ENCODE peak calls at places on chromosomes 11 and 22, in seven cellular contexts. G is IMR-90, W is H1, R is HepG2, F is K562, H is GM12878, P is SK-N-SH. D is an unnamed sample.
A peak's percentile ranks its signal among the peaks of the same experiment; 100 is the strongest.

GRCh38 chr11:62574363-62575057 is 819 bp upstream of the EEF1G start:
- DNase-seq in G (peak; percentile 29), W (no peak), R (no peak), F (peak; percentile 40), H (no peak), P (peak; percentile 67), D (no peak)

GRCh38 chr11:132719684-132720083 is 812.6 kb downstream of the OPCML start:
- DNase-seq in G (no peak), W (no peak), R (no peak), F (no peak), H (no peak), P (no peak), D (no peak)

GRCh38 chr11:102727890-102728289 is 3.1 kb upstream of the MMP8 start:
- DNase-seq in G (peak; percentile 96), W (no peak), R (no peak), F (no peak), H (no peak), P (no peak), D (no peak)

GRCh38 chr11:62129610-62130497 is 6.0 kb downstream of the INCENP start:
- DNase-seq in G (no peak), W (no peak), R (no peak), F (no peak), H (no peak), P (peak; percentile 7), D (no peak)

GRCh38 chr22:22773979-22774738 is 113.5 kb upstream of the IGLL5 start:
- DNase-seq in G (no peak), W (no peak), R (no peak), F (no peak), H (no peak), P (no peak), D (no peak)

GRCh38 chr22:37187891-37188761 is at the start of gene C1QTNF6:
- DNase-seq in G (peak; percentile 35), W (peak; percentile 78), R (no peak), F (no peak), H (no peak), P (peak; percentile 77), D (peak; percentile 54)

GRCh38 chr22:29641781-29642355 is 38.4 kb downstream of the NF2 start:
- DNase-seq in G (no peak), W (no peak), R (no peak), F (no peak), H (no peak), P (no peak), D (no peak)

GRCh38 chr11:113628912-113629311 is 77.2 kb downstream of the TMPRSS5 start:
- DNase-seq in G (no peak), W (peak; percentile 75), R (no peak), F (no peak), H (no peak), P (no peak), D (no peak)

GRCh38 chr11:62370743-62371440 is 33.6 kb downstream of the ASRGL1 start:
- DNase-seq in G (no peak), W (no peak), R (no peak), F (no peak), H (no peak), P (no peak), D (no peak)

GRCh38 chr11:57792870-57793269 is 31.3 kb downstream of the CTNND1 start:
- DNase-seq in G (no peak), W (no peak), R (no peak), F (no peak), H (no peak), P (no peak), D (peak; percentile 36)

GRCh38 chr11:74221816-74222215 is 50.7 kb downstream of the PPME1 start:
- DNase-seq in G (peak; percentile 12), W (no peak), R (no peak), F (no peak), H (no peak), P (no peak), D (no peak)

GRCh38 chr22:42229455-42230149 is 40.9 kb downstream of the TCF20 start:
- DNase-seq in G (peak; percentile 54), W (no peak), R (no peak), F (no peak), H (no peak), P (no peak), D (no peak)

GRCh38 chr11:92302766-92303165 is 78.1 kb downstream of the FAT3 start:
- DNase-seq in G (peak; percentile 18), W (no peak), R (no peak), F (no peak), H (no peak), P (no peak), D (no peak)

GRCh38 chr11:134266841-134267251 is 9.3 kb upstream of the GLB1L3 start:
- DNase-seq in G (peak; percentile 72), W (no peak), R (no peak), F (no peak), H (no peak), P (no peak), D (no peak)

GRCh38 chr11:19537803-19538453 is 174.7 kb upstream of the NAV2 start:
- DNase-seq in G (no peak), W (no peak), R (no peak), F (no peak), H (no peak), P (no peak), D (no peak)

GRCh38 chr11:65498977-65499712 is at the start of gene MALAT1:
- DNase-seq in G (peak; percentile 94), W (peak; percentile 99), R (peak; percentile 88), F (peak; percentile 75), H (peak; percentile 82), P (peak; percentile 70), D (no peak)

DNA sequence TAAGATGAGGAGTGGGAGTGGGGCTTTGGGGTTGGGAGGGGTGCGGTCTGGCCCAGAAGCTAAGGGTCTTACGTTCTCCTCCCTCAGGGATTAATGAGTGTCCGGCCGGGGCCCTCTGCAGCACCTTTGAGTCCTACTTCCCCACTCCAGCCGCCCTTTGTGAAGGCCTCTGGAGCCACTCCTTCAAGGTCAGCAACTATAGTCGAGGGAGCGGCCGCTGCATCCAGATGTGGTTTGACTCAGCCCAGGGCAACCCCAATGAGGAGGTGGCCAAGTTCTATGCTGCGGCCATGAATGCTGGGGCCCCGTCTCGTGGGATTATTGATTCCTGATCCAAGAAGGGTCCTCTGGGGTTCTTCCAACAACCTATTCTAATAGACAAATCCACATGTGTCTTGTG is 4.0 kb downstream of the FOLR3 start:
- DNase-seq in G (no peak), W (no peak), R (no peak), F (no peak), H (no peak), P (no peak), D (no peak)
- TF ChIP-seq RFX5 in G (no peak), W (no peak), R (no peak), F (no peak), H (no peak), P (no peak), D (no peak)

GRCh38 chr11:46003647-46004046 is 81.2 kb downstream of the LARGE2 start:
- DNase-seq in G (peak; percentile 31), W (no peak), R (no peak), F (no peak), H (no peak), P (no peak), D (no peak)
- TF ChIP-seq RFX5 in G (no peak), W (no peak), R (no peak), F (no peak), H (no peak), P (no peak), D (no peak)

DNA sequence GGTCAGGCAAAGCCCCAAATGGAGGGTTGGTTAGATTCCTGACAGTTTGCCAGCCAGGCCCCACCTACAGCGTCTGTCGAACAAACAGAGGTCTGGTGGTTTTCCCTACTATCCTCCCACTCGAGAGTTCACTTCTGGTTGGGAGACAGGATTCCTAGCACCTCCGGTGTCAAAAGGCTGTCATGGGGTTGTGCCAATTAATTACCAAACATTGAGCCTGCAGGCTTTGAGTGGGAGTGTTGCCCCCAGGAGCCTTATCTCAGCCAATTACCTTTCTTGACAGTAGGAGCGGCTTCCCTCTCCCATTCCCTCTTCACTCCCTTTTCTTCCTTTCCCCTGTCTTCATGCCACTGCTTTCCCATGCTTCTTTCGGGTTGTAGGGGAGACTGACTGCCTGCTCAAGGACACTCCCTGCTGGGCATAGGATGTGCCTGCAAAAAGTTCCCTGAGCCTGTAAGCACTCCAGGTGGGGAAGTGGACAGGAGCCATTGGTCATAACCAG is 4.7 kb upstream of the TTC36 start:
- DNase-seq in G (peak; percentile 30), W (no peak), R (peak; percentile 35), F (peak; percentile 41), H (no peak), P (peak; percentile 52), D (peak; percentile 42)
- TF ChIP-seq RFX5 in G (no peak), W (no peak), R (no peak), F (no peak), H (no peak), P (no peak), D (no peak)

DNA sequence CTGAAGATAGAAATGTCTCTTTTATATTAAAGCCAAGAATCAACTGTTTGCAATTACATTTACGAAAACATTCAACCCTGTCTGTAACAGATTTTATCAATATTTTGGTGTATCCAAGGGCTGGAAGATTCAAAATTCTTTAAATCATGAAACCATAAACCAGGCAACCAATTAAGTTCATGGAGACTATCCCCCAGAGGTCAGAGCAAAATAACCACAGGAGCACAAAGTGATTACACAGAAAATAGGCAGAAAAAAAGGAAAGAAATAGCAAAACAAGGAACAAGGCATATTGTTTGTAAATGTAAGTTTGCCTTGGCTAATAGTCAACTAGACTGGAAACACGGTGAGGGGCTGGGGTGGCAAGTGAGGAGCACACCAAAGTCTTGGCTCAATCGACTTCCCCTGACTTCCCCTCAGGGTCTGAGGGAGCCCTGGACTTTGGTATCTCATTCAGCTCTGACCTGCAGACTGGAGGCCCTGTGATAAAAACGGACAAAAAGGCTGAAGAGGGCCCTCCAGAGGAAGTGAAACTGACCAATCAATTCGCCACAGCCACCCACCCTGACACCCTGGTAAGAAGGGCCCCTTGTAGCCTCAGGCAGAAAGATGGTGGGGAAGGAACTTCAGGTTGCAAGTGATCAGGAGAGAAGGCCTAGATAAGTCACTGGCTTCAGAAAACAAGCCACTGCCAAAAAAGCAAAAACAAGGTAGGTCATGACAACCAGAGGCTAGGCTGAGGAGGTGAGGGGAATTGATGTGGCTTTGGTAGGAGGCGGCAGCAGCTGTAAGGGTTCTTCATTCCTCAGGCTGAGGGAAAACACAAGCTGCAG is 1.9 kb downstream of the SIK3 start:
- DNase-seq in G (no peak), W (peak; percentile 51), R (peak; percentile 78), F (peak; percentile 73), H (peak; percentile 77), P (peak; percentile 36), D (no peak)
- TF ChIP-seq RFX5 in G (no peak), W (no peak), R (no peak), F (no peak), H (no peak), P (no peak), D (no peak)

DNA sequence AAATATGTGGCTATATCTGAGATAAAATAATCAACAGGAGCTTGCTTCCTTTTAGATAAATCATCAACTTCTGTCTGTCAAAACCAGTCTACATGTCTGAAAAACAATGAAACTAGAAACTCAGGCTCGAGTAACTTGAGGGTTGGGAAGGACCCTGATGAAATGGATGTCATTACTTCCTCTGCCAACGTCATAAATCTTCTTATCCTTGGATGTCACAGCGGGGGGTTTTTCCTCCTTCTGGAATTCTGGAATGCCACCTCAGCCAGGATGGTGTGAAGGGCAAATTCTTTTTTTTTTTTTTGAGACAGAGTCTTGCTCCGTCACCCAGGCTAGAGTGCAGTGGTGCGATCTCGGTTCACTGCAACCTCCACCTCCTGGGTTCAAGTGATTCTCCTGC is 13.4 kb downstream of the LGR4 start:
- DNase-seq in G (no peak), W (no peak), R (no peak), F (no peak), H (no peak), P (no peak), D (no peak)
- TF ChIP-seq RFX5 in G (no peak), W (no peak), R (no peak), F (no peak), H (no peak), P (no peak), D (no peak)